ENCODE peak calls at places on chromosomes 5 and 9, in four cellular contexts. L, A, Q and K are unnamed samples.

GRCh38 chr5:16135003-16135402 is 44.6 kb downstream of the MARCHF11 start:
- DNase-seq in L (no peak), A (no peak), Q (no peak), K (no peak)

GRCh38 chr5:59158637-59159391 is 575.9 kb downstream of the RAB3C start:
- DNase-seq in L (no peak), A (no peak), Q (no peak), K (no peak)

GRCh38 chr9:75087824-75088645 is at the start of the genes NMRK1 and OSTF1:
- DNase-seq in L (peak), A (peak), Q (peak), K (peak)

GRCh38 chr5:54288568-54289217 is 21.7 kb downstream of the ARL15 start:
- DNase-seq in L (no peak), A (no peak), Q (no peak), K (no peak)

GRCh38 chr9:1869843-1870242 is 145.3 kb upstream of the SMARCA2 start:
- DNase-seq in L (no peak), A (no peak), Q (no peak), K (no peak)

GRCh38 chr9:108675708-108676107 is 180.1 kb downstream of the ACTL7B start:
- DNase-seq in L (peak), A (no peak), Q (no peak), K (no peak)

GRCh38 chr9:128372784-128373183 is 1.6 kb downstream of the URM1 start:
- DNase-seq in L (no peak), A (no peak), Q (no peak), K (no peak)

GRCh38 chr9:5614192-5614591 is 14.7 kb upstream of the RIC1 start:
- DNase-seq in L (no peak), A (no peak), Q (no peak), K (no peak)

GRCh38 chr9:16029056-16029615 is 476.3 kb downstream of the CCDC171 start:
- DNase-seq in L (no peak), A (no peak), Q (no peak), K (peak)

GRCh38 chr9:95772320-95773060 is 103.0 kb upstream of the ERCC6L2 start:
- DNase-seq in L (no peak), A (no peak), Q (peak), K (peak)

GRCh38 chr9:94591876-94592275 is 1.7 kb downstream of the FBP2 start:
- DNase-seq in L (peak), A (no peak), Q (no peak), K (no peak)

GRCh38 chr5:20102291-20102690 is 114.3 kb upstream of the CDH18 start:
- DNase-seq in L (no peak), A (no peak), Q (no peak), K (no peak)

GRCh38 chr5:9380108-9380507 is 165.8 kb downstream of the SEMA5A start:
- DNase-seq in L (no peak), A (no peak), Q (no peak), K (no peak)

GRCh38 chr5:13328316-13328715 is 616.2 kb downstream of the DNAH5 start:
- DNase-seq in L (no peak), A (no peak), Q (no peak), K (no peak)

GRCh38 chr9:36815566-36816348 is 218.3 kb downstream of the PAX5 start:
- DNase-seq in L (no peak), A (no peak), Q (no peak), K (no peak)

GRCh38 chr5:171420429-171421231 is 1.2 kb downstream of the FGF18 start:
- DNase-seq in L (peak), A (no peak), Q (peak), K (peak)

GRCh38 chr5:94086194-94086593 is 344.8 kb upstream of the POU5F2 start:
- DNase-seq in L (no peak), A (no peak), Q (no peak), K (no peak)

GRCh38 chr9:124730772-124731171 is 40.3 kb downstream of the NR6A1 start:
- DNase-seq in L (no peak), A (no peak), Q (no peak), K (no peak)

GRCh38 chr9:69400470-69400869 is 75.5 kb downstream of the ENTREP1 start:
- DNase-seq in L (no peak), A (no peak), Q (no peak), K (no peak)

GRCh38 chr9:37144762-37145161 is 24.4 kb downstream of the ZCCHC7 start:
- DNase-seq in L (no peak), A (peak), Q (no peak), K (no peak)

GRCh38 chr5:4232084-4232483 is 636.5 kb downstream of the IRX1 start:
- DNase-seq in L (no peak), A (no peak), Q (no peak), K (no peak)

GRCh38 chr9:4517274-4517673 is 27.0 kb downstream of the SLC1A1 start:
- DNase-seq in L (no peak), A (no peak), Q (no peak), K (no peak)

GRCh38 chr9:109253637-109254284 is 67.1 kb downstream of the EPB41L4B start:
- DNase-seq in L (no peak), A (peak), Q (no peak), K (no peak)

GRCh38 chr9:110575169-110575568 is 4.4 kb downstream of the SVEP1 start:
- DNase-seq in L (no peak), A (no peak), Q (no peak), K (no peak)

GRCh38 chr5:149056611-149057165 is 6.2 kb downstream of the SH3TC2 start:
- DNase-seq in L (no peak), A (no peak), Q (no peak), K (no peak)
- TF ChIP-seq CTCF in L (no peak), A (no peak), Q (no peak), K (no peak)

DNA sequence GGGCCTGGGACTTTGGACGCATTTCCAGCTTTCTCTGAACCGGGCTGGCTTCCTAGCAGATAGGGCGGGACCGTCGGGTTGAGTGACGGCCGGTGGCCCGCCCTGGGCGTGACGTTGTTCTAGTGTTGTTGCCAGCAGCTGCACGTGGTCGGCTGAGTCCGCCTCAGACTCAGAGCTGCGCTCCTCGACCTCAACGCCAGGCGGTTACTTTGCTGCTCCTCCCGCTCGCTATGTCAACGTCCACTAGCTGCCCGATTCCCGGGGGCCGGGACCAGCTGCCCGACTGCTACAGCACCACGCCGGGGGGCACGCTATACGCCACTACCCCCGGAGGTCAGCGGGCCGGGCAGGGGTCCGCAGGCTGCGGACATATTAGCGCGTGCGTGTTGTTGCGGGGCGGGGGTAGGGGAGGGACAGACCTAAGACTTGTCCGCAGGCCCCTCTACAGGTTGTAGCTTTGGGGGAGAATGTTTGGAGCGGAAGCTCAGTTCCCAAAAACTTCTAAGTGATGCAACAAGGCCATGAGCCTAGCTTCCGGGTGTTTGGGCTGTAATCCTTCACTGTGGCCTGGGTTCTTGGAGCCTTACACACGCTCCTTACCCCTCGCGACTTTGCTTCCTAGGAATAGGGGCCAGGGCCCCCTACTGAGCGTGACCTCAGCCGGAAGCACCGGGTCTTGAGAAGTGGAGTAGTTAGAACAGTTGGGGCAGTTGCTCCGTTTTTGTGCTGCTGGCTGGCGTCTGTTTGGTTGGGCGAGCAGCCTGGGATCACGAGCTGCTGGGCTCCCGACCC is at the start of gene EIF4EBP3:
- DNase-seq in L (peak), A (peak), Q (peak), K (peak)
- TF ChIP-seq CTCF in L (peak), A (peak), Q (peak), K (peak)

GRCh38 chr9:71669265-71669975 is 98.9 kb downstream of the CEMIP2 start:
- DNase-seq in L (no peak), A (no peak), Q (no peak), K (no peak)
- TF ChIP-seq CTCF in L (no peak), A (no peak), Q (no peak), K (no peak)

DNA sequence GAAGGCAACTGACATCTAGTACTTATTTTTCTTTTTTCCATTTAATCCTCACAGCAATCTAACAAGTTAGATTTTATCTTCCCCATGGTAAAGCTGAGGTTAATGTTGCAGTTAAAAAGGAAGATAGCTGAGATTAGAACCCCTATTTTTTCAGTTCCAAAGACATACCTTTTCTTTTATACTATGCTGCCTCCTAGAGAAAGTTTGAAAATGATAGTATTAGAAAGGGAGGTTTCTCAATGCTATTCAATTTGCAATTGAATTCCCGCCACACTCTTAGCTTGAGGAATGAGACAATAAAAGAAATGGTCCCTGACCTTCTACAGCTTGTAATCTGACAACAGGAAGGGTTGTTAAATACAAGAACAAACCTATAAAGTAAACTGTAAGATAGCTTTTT is 195.9 kb upstream of the TRIM32 start:
- DNase-seq in L (no peak), A (no peak), Q (no peak), K (no peak)
- TF ChIP-seq CTCF in L (no peak), A (no peak), Q (no peak), K (no peak)

GRCh38 chr5:73304381-73304780 is 131.4 kb downstream of the TMEM174 start:
- DNase-seq in L (no peak), A (no peak), Q (no peak), K (no peak)

GRCh38 chr5:73302797-73303138 is 129.8 kb downstream of the TMEM174 start:
- DNase-seq in L (no peak), A (no peak), Q (no peak), K (no peak)

GRCh38 chr5:73305386-73305785 is 132.4 kb downstream of the TMEM174 start:
- DNase-seq in L (no peak), A (no peak), Q (no peak), K (no peak)

GRCh38 chr5:73301208-73302088 is 128.5 kb downstream of the TMEM174 start:
- DNase-seq in L (no peak), A (no peak), Q (no peak), K (no peak)

GRCh38 chr5:73303139-73304079 is 130.4 kb downstream of the TMEM174 start:
- DNase-seq in L (no peak), A (no peak), Q (no peak), K (no peak)
- TF ChIP-seq CTCF in L (no peak), A (peak), Q (no peak), K (no peak)

DNA sequence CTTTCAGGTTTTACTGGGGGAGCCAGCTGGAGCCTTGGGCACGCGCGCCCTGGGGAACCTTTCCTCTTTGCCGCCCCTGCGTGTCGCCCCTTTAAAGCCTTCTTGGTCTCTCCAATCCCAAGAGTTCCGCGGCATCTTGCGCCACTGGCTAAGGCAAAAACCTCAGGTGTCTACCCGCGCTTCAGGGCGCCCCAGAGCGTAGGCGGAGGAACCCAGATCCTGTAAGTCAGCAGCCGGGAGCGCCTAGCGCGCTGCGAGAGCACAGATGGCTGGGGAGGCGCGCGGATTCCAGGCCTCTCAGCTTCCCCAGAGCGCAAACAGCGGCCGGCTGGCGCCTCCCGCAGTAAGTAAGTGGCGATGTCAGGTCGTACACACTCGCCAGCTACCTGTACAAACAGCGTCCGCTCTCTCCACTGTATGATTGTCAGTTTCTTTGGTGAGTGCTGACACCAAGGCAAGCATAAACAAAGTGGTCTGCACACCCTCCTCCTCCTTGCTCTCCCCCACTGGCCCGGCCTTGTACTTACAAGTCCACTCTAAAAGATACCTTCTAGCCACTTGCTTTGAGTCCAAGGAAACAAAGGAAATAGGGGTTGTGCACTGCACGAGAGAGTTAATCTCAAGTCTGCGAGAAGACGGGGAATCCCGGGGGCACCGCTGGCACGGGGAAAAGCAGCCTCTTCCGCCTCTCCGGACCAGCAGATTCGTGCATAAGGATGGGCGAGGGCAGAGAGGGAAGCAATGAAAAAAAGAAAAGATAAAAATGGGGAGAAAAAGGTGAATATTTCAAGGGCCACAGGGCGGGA is 2.9 kb downstream of the HTR1A start:
- DNase-seq in L (no peak), A (no peak), Q (no peak), K (no peak)
- TF ChIP-seq CTCF in L (no peak), A (no peak), Q (no peak), K (no peak)

GRCh38 chr5:41120600-41120999 is 49.5 kb upstream of the MROH2B start:
- DNase-seq in L (no peak), A (no peak), Q (no peak), K (no peak)
- TF ChIP-seq CTCF in L (no peak), A (no peak), Q (no peak), K (no peak)